ENCODE peak calls at places on chromosomes 12 and 14, in nine cellular contexts. S, A, T, Y, K, O, Z, G and U are unnamed samples.

GRCh38 chr14:77376380-77376770 is 519 bp downstream of the TMED8 start:
- DNase-seq in S (peak; percentile 52), A (peak; percentile 32), T (peak; percentile 21), Y (peak; percentile 18), K (peak; percentile 56), O (peak; percentile 19), Z (peak; percentile 17), G (no peak), U (no peak)

GRCh38 chr12:124520258-124520657 is 47.2 kb downstream of the NCOR2 start:
- DNase-seq in S (no peak), A (no peak), T (peak; percentile 94), Y (no peak), K (no peak), O (no peak), Z (peak; percentile 85), G (no peak), U (no peak)

GRCh38 chr14:51653096-51653814 is 1.5 kb downstream of the FRMD6 start:
- DNase-seq in S (no peak), A (no peak), T (peak; percentile 70), Y (peak; percentile 9), K (no peak), O (no peak), Z (no peak), G (no peak), U (no peak)

GRCh38 chr12:14554281-14555008 is 13.2 kb downstream of the PLBD1 start:
- DNase-seq in S (peak; percentile 92), A (no peak), T (peak; percentile 50), Y (no peak), K (peak; percentile 86), O (peak; percentile 14), Z (peak; percentile 80), G (peak; percentile 95), U (no peak)

GRCh38 chr14:24150567-24150966 is 3.3 kb downstream of the RNF31 start:
- DNase-seq in S (no peak), A (no peak), T (no peak), Y (no peak), K (no peak), O (no peak), Z (no peak), G (peak; percentile 82), U (no peak)

GRCh38 chr12:120939523-120939922 is 35.4 kb upstream of the SPPL3 start:
- DNase-seq in S (peak; percentile 58), A (no peak), T (no peak), Y (no peak), K (no peak), O (no peak), Z (no peak), G (no peak), U (no peak)

GRCh38 chr14:102993523-102993922 is 63.8 kb downstream of the CDC42BPB start:
- DNase-seq in S (peak; percentile 74), A (no peak), T (peak; percentile 89), Y (no peak), K (no peak), O (no peak), Z (peak; percentile 91), G (no peak), U (no peak)

GRCh38 chr14:52835122-52835903 is 43.9 kb upstream of the GNPNAT1 start:
- DNase-seq in S (no peak), A (no peak), T (peak; percentile 78), Y (no peak), K (peak; percentile 74), O (peak; percentile 12), Z (peak; percentile 78), G (no peak), U (no peak)

GRCh38 chr12:56987011-56987410 is 19.3 kb downstream of the ZBTB39 start:
- DNase-seq in S (no peak), A (no peak), T (no peak), Y (no peak), K (no peak), O (no peak), Z (no peak), G (peak; percentile 54), U (no peak)

GRCh38 chr12:90027889-90028570 is 319.4 kb upstream of the ATP2B1 start:
- DNase-seq in S (no peak), A (no peak), T (no peak), Y (no peak), K (no peak), O (no peak), Z (peak; percentile 28), G (no peak), U (no peak)

GRCh38 chr14:103348154-103348553 is 14.1 kb downstream of the EIF5 start:
- DNase-seq in S (no peak), A (no peak), T (no peak), Y (no peak), K (no peak), O (no peak), Z (no peak), G (no peak), U (no peak)

GRCh38 chr12:121712462-121713256 is at the start of gene TMEM120B:
- DNase-seq in S (peak; percentile 92), A (peak; percentile 81), T (peak; percentile 70), Y (peak; percentile 64), K (peak; percentile 89), O (peak; percentile 93), Z (peak; percentile 79), G (peak; percentile 95), U (peak; percentile 85)

GRCh38 chr14:105290598-105291356 is 10.0 kb downstream of the BRF1 start:
- DNase-seq in S (no peak), A (peak; percentile 16), T (no peak), Y (no peak), K (no peak), O (no peak), Z (no peak), G (no peak), U (no peak)

GRCh38 chr12:15011162-15011561 is 38.3 kb downstream of the PDE6H start:
- DNase-seq in S (no peak), A (no peak), T (peak; percentile 24), Y (peak; percentile 46), K (no peak), O (no peak), Z (peak; percentile 25), G (no peak), U (no peak)

DNA sequence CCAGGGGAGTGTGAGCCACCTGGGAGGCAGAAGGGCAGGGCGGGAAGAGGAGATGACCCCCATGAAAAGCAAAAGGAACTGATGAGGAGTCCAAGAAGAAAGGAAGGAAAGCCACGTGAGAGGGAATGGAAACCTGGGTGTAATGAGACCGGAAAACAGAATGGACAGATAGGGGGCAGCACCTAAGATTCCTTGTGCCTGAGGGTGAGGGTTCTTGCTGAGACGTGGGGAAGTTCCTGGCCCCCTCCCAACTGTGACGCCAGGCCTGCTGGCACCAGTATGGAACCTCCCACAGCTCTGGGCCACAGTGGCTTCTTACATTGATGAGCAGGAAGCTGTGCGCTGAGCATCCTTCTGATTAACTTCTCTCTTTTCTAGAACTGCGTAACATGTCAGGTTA is 30.8 kb downstream of the TTC7B start:
- DNase-seq in S (peak; percentile 60), A (no peak), T (peak; percentile 45), Y (no peak), K (no peak), O (no peak), Z (no peak), G (peak; percentile 87), U (no peak)
- TF ChIP-seq CTCF in S (no peak), A (no peak), T (no peak), Y (no peak), K (no peak), O (no peak), Z (no peak), G (no peak), U (no peak)

GRCh38 chr14:93115920-93116675 is at the start of gene ITPK1:
- DNase-seq in S (peak; percentile 77), A (peak; percentile 53), T (peak; percentile 51), Y (peak; percentile 46), K (peak; percentile 73), O (peak; percentile 68), Z (peak; percentile 61), G (peak; percentile 88), U (peak; percentile 57)
- TF ChIP-seq CTCF in S (peak; percentile 53), A (no peak), T (peak; percentile 42), Y (no peak), K (peak; percentile 37), O (peak; percentile 56), Z (no peak), G (no peak), U (peak; percentile 34)

GRCh38 chr12:109797905-109798669 is 35.1 kb downstream of the TRPV4 start:
- DNase-seq in S (no peak), A (no peak), T (no peak), Y (no peak), K (no peak), O (no peak), Z (no peak), G (no peak), U (no peak)
- TF ChIP-seq CTCF in S (no peak), A (no peak), T (no peak), Y (peak; percentile 16), K (no peak), O (peak; percentile 40), Z (no peak), G (no peak), U (no peak)

GRCh38 chr14:69811227-69811867 is 14.3 kb upstream of the SLC10A1 start:
- DNase-seq in S (no peak), A (no peak), T (no peak), Y (no peak), K (no peak), O (no peak), Z (no peak), G (no peak), U (no peak)

GRCh38 chr14:69814397-69814796 is 17.4 kb upstream of the SLC10A1 start:
- DNase-seq in S (no peak), A (no peak), T (no peak), Y (no peak), K (no peak), O (no peak), Z (no peak), G (no peak), U (no peak)

GRCh38 chr14:69815556-69815955 is 18.5 kb upstream of the SLC10A1 start:
- DNase-seq in S (no peak), A (no peak), T (no peak), Y (no peak), K (no peak), O (no peak), Z (no peak), G (peak; percentile 45), U (no peak)

GRCh38 chr14:69811868-69812252 is 14.8 kb upstream of the SLC10A1 start:
- DNase-seq in S (no peak), A (no peak), T (no peak), Y (no peak), K (no peak), O (no peak), Z (no peak), G (no peak), U (no peak)

GRCh38 chr14:69812725-69813124 is 15.7 kb upstream of the SLC10A1 start:
- DNase-seq in S (no peak), A (no peak), T (peak; percentile 15), Y (no peak), K (no peak), O (no peak), Z (peak; percentile 32), G (peak; percentile 37), U (no peak)
- TF ChIP-seq CTCF in S (peak; percentile 34), A (no peak), T (no peak), Y (no peak), K (no peak), O (no peak), Z (no peak), G (no peak), U (no peak)